ENCODE peak calls at places on chromosomes 6 and 20, in ten cellular contexts. Y, Q, E, T, O, X, H, F, S and N are unnamed samples.

GRCh38 chr6:30508890-30509736 is 19.8 kb downstream of the HLA-E start:
- DNase-seq in O (peak), T (no peak), Y (no peak), F (no peak), X (no peak), E (no peak), Q (no peak), H (no peak), S (peak), N (no peak)

GRCh38 chr20:36483919-36484808 is 57.2 kb upstream of the MYL9 start:
- DNase-seq in E (no peak), F (no peak), O (no peak), H (no peak), Q (no peak), Y (no peak), T (no peak), S (peak), X (no peak), N (no peak)

GRCh38 chr6:50663806-50664205 is 49.5 kb upstream of the TFAP2D start:
- DNase-seq in Y (no peak), O (no peak), S (peak), E (no peak), T (no peak), H (no peak), Q (no peak), F (no peak), X (no peak), N (no peak)

GRCh38 chr6:75296811-75297779 is 12.5 kb upstream of the TMEM30A start:
- DNase-seq in H (no peak), Q (no peak), X (no peak), O (peak), E (peak), F (no peak), Y (peak), T (no peak), S (peak), N (peak)

GRCh38 chr20:61118429-61119224 is 133.4 kb upstream of the CDH4 start:
- DNase-seq in X (no peak), E (no peak), O (no peak), Y (no peak), T (no peak), Q (no peak), F (no peak), S (peak), H (no peak), N (no peak)

GRCh38 chr6:113530769-113531168 is 326.4 kb upstream of the MARCKS start:
- DNase-seq in H (no peak), O (no peak), Y (no peak), X (no peak), Q (no peak), E (no peak), S (peak), T (no peak), F (no peak), N (peak)

GRCh38 chr6:35489995-35490791 is 6.7 kb downstream of the TEAD3 start:
- DNase-seq in Y (peak), E (peak), T (peak), S (peak), X (no peak), F (peak), Q (peak), O (no peak), H (peak), N (no peak)

GRCh38 chr6:151564654-151565053 is 70.8 kb downstream of the CCDC170 start:
- DNase-seq in S (no peak), T (no peak), F (no peak), Q (no peak), E (no peak), H (no peak), O (no peak), Y (no peak), X (no peak), N (no peak)

GRCh38 chr20:43959079-43959919 is 44.6 kb downstream of the TOX2 start:
- DNase-seq in Y (no peak), F (no peak), X (no peak), O (peak), Q (no peak), T (no peak), E (no peak), H (peak), S (no peak), N (peak)

GRCh38 chr6:167093922-167094432 is 28.9 kb upstream of the CCR6 start:
- DNase-seq in H (no peak), T (peak), S (no peak), Y (no peak), Q (no peak), X (no peak), O (no peak), E (no peak), F (no peak), N (no peak)

GRCh38 chr6:109332748-109333147 is 49.5 kb downstream of the CD164 start:
- DNase-seq in O (no peak), X (no peak), Q (no peak), E (no peak), T (no peak), Y (no peak), F (no peak), S (no peak), H (no peak), N (no peak)

GRCh38 chr20:44210422-44211176 is at the start of gene OSER1:
- DNase-seq in Q (peak), T (peak), Y (peak), E (peak), H (peak), F (peak), O (peak), S (peak), X (peak), N (peak)

GRCh38 chr6:41638002-41638800 is at the start of gene MDFI:
- DNase-seq in O (no peak), H (no peak), S (no peak), X (no peak), Q (no peak), T (no peak), F (peak), Y (peak), E (peak), N (no peak)

GRCh38 chr6:164826831-164827468 is 482.5 kb downstream of the C6orf118 start:
- DNase-seq in F (no peak), S (no peak), T (no peak), Q (no peak), O (no peak), E (no peak), Y (no peak), X (no peak), H (peak), N (no peak)

GRCh38 chr6:159312204-159312603 is 143.0 kb downstream of the FNDC1 start:
- DNase-seq in F (no peak), X (no peak), T (no peak), O (no peak), S (no peak), Q (no peak), H (no peak), Y (no peak), E (no peak), N (no peak)

GRCh38 chr6:47044418-47044817 is 2.3 kb upstream of the ADGRF1 start:
- DNase-seq in X (no peak), Q (no peak), S (peak), H (no peak), O (no peak), E (no peak), F (no peak), Y (no peak), T (no peak), N (peak)

GRCh38 chr6:170210026-170210390 is 80.9 kb downstream of the DLL1 start:
- DNase-seq in X (peak), O (no peak), H (no peak), E (no peak), F (peak), T (no peak), Y (no peak), S (no peak), Q (no peak), N (no peak)

GRCh38 chr20:25247100-25247665 is 702 bp upstream of the PYGB start:
- DNase-seq in T (no peak), Q (peak), Y (peak), S (peak), F (peak), H (peak), E (peak), O (no peak), X (peak), N (no peak)

GRCh38 chr6:105783333-105783945 is 302.7 kb upstream of the PRDM1 start:
- DNase-seq in T (no peak), Y (no peak), E (no peak), Q (peak), X (no peak), F (no peak), H (no peak), S (no peak), O (no peak), N (no peak)

GRCh38 chr20:61874421-61875068 is 191.1 kb downstream of the TAF4 start:
- DNase-seq in O (no peak), E (peak), S (peak), Y (peak), H (no peak), T (peak), X (no peak), F (no peak), Q (peak), N (no peak)

GRCh38 chr20:63750807-63751470 is 11.4 kb downstream of the SLC2A4RG start:
- DNase-seq in Y (no peak), Q (peak), E (no peak), H (no peak), S (no peak), T (peak), F (no peak), X (no peak), O (peak), N (no peak)

GRCh38 chr6:144578385-144579350 is 293.5 kb downstream of the UTRN start:
- DNase-seq in H (peak), S (peak), T (no peak), Q (no peak), O (no peak), Y (no peak), X (no peak), E (no peak), F (no peak), N (no peak)

GRCh38 chr20:32332614-32333013 is 25.5 kb upstream of the ASXL1 start:
- DNase-seq in T (no peak), E (no peak), H (peak), S (peak), O (no peak), X (no peak), Q (no peak), F (no peak), Y (no peak), N (no peak)

GRCh38 chr6:85537055-85537494 is 56.6 kb downstream of the SNX14 start:
- DNase-seq in T (no peak), E (no peak), S (peak), Y (no peak), X (no peak), H (no peak), F (no peak), O (no peak), Q (no peak), N (peak)

GRCh38 chr20:49754596-49754995 is 40.9 kb upstream of the B4GALT5 start:
- DNase-seq in T (no peak), Y (no peak), Q (no peak), S (no peak), F (no peak), O (no peak), H (no peak), X (no peak), E (no peak), N (no peak)

GRCh38 chr6:88124925-88125557 is 41.1 kb downstream of the CNR1 start:
- DNase-seq in F (no peak), O (no peak), S (peak), T (no peak), Y (no peak), E (peak), Q (no peak), X (no peak), H (no peak), N (no peak)

GRCh38 chr6:21144928-21145327 is 448.6 kb upstream of the SOX4 start:
- DNase-seq in S (no peak), O (no peak), E (no peak), T (no peak), X (no peak), F (no peak), H (no peak), Q (no peak), Y (no peak), N (no peak)

GRCh38 chr6:39493717-39494116 is 171.2 kb upstream of the KCNK16 start:
- DNase-seq in T (no peak), S (no peak), Y (no peak), O (no peak), E (no peak), Q (no peak), H (no peak), F (no peak), X (no peak), N (no peak)

GRCh38 chr20:15597306-15597705 is 975.9 kb downstream of the KIF16B start:
- DNase-seq in Q (no peak), E (no peak), H (no peak), Y (no peak), S (no peak), T (no peak), X (peak), F (no peak), O (no peak), N (no peak)

GRCh38 chr6:137334884-137335283 is 115.7 kb upstream of the IFNGR1 start:
- DNase-seq in H (no peak), S (no peak), E (no peak), Q (no peak), O (no peak), F (no peak), T (no peak), X (no peak), Y (no peak), N (no peak)

GRCh38 chr6:30857537-30857936 is 26.8 kb upstream of the DDR1 start:
- DNase-seq in F (no peak), H (no peak), O (no peak), X (no peak), S (no peak), Y (no peak), Q (no peak), T (no peak), E (no peak), N (peak)

GRCh38 chr6:102766946-102767345 is 1373.4 kb downstream of the GRIK2 start:
- DNase-seq in H (no peak), F (no peak), Y (no peak), T (no peak), X (no peak), Q (no peak), E (no peak), S (peak), O (no peak), N (peak)

GRCh38 chr6:27575594-27576361 is 102.9 kb upstream of the ZNF184 start:
- DNase-seq in O (no peak), E (peak), F (no peak), Q (no peak), H (no peak), S (peak), X (no peak), Y (no peak), T (no peak), N (no peak)

GRCh38 chr6:133129556-133129955 is 111.6 kb upstream of the EYA4 start:
- DNase-seq in S (no peak), E (no peak), Q (no peak), Y (no peak), O (no peak), T (no peak), H (no peak), F (no peak), X (no peak), N (no peak)

GRCh38 chr6:106671651-106672050 is 42.3 kb downstream of the QRSL1 start:
- DNase-seq in F (no peak), H (no peak), S (no peak), O (no peak), E (no peak), T (no peak), Y (no peak), Q (no peak), X (no peak), N (no peak)

GRCh38 chr6:72626126-72626525 is 4.3 kb downstream of the KCNQ5 start:
- DNase-seq in O (no peak), X (no peak), S (no peak), H (no peak), F (no peak), T (no peak), Q (no peak), Y (no peak), E (peak), N (no peak)

GRCh38 chr6:72621243-72622093 is at the start of gene KCNQ5:
- DNase-seq in E (peak), Y (peak), Q (peak), O (no peak), H (no peak), X (peak), S (peak), T (peak), F (no peak), N (no peak)

GRCh38 chr6:72622094-72622540 is 253 bp downstream of the KCNQ5 start:
- DNase-seq in H (no peak), E (peak), O (peak), Q (no peak), F (no peak), X (no peak), S (peak), Y (peak), T (peak), N (no peak)

GRCh38 chr6:72623808-72624207 is 1.9 kb downstream of the KCNQ5 start:
- DNase-seq in F (no peak), O (no peak), S (no peak), Q (no peak), Y (no peak), T (no peak), H (no peak), E (no peak), X (no peak), N (no peak)

GRCh38 chr6:72624557-72625160 is 2.8 kb downstream of the KCNQ5 start:
- DNase-seq in S (peak), Y (peak), X (no peak), H (no peak), Q (no peak), F (no peak), T (no peak), E (peak), O (no peak), N (no peak)
- H3K4me3 ChIP-seq in S (no peak), Y (no peak), X (no peak), H (no peak), Q (no peak), F (no peak), T (no peak), E (no peak), O (no peak), N (no peak)

GRCh38 chr6:26473429-26473757 is 15.6 kb downstream of the BTN2A1 start:
- DNase-seq in F (no peak), T (no peak), Y (no peak), S (no peak), E (no peak), H (no peak), X (no peak), Q (no peak), O (no peak), N (no peak)
- H3K4me3 ChIP-seq in F (peak), T (peak), Y (peak), S (peak), E (no peak), H (peak), X (no peak), Q (peak), O (peak), N (peak)

GRCh38 chr6:43722920-43723565 is 35.5 kb upstream of the MRPS18A start:
- DNase-seq in Y (no peak), Q (no peak), F (no peak), H (no peak), O (no peak), T (no peak), E (no peak), X (no peak), S (no peak), N (no peak)

GRCh38 chr6:43725643-43726580 is 38.3 kb upstream of the MRPS18A start:
- DNase-seq in O (no peak), X (no peak), Q (peak), T (no peak), E (no peak), F (no peak), S (no peak), H (no peak), Y (no peak), N (no peak)

GRCh38 chr6:43724354-43724753 is 36.8 kb upstream of the MRPS18A start:
- DNase-seq in X (no peak), O (no peak), T (no peak), Y (no peak), S (no peak), Q (no peak), E (no peak), F (no peak), H (no peak), N (no peak)

GRCh38 chr6:43723737-43724295 is 36.2 kb upstream of the MRPS18A start:
- DNase-seq in T (no peak), X (peak), E (peak), Q (peak), H (peak), S (peak), Y (peak), O (peak), F (peak), N (no peak)

DNA sequence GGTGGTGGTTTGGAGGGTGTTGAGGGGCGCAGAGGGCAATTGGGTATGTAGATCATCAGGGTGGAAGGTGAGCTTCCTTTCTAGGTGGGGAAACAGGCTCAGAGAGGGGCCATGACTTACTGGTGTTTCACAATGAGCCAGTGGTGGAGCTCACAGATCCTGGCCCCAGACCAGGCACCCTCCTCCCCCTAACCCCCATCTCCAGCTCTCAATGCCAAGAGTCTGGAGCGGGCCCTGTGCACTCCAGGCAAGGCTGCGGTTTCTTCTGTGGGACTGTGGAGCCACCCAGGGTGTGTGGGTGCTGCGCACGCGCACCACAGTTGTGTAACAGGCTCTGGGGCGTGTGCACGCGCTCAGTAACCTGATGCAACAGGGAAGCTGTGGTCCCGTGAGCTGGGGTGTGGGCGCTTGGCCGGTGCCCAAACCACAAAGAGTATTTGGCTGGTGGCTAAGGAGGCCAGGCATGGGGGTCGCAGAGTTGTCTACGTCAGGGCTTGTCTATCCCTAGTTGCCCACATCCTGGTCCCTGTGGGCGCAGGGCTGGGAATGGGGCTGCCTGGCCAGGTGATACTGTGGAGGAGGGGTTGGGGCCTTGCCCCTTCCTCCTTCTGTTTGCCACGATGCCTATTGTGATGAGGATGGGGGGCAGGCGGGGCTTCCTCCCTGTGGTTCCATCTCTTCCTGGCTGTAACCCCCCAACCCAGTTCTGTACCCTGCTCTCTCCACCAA is 37.5 kb upstream of the MRPS18A start:
- DNase-seq in X (peak), Q (peak), E (no peak), F (peak), H (no peak), S (peak), T (peak), O (peak), Y (no peak), N (peak)
- H3K4me3 ChIP-seq in X (no peak), Q (no peak), E (no peak), F (no peak), H (no peak), S (no peak), T (no peak), O (peak), Y (no peak), N (no peak)

DNA sequence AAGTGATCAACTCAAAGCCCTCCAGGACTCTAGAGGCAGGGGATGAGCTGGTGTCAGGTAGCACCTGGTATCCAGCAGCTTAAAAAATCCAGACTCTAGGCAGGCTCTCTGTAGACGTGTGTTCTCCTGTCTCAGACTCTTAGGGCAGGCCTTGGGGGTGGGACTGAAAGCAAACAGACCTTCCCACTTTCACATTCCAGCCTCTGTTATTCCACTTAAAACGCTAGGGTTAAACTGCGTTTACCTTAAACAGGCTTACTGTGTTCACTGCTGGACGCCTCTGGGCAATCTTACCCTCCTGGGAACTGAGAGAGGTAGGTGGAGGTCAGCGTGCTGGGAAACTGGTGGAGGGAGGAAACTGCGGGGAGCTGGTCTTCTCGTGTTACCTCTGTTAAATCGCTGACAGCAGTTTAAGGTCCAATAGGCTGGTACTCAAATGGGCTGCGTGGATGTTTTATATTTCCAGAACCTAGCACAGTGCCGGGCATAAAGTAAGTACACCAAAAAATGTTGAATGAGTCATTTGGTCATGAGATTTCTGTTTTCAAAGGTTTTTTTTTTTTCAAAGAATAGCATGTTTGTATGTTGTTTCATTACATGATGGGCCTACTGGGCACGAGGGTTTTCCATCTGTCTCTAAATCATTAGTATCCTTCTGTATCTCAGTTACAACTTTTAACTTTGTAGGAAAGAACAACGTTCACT is at the start of gene GCNT2:
- DNase-seq in X (peak), H (no peak), S (no peak), T (no peak), O (no peak), Y (peak), F (no peak), E (peak), Q (peak), N (no peak)
- H3K4me3 ChIP-seq in X (no peak), H (no peak), S (no peak), T (peak), O (no peak), Y (peak), F (no peak), E (no peak), Q (peak), N (no peak)